ENCODE peak calls at places on chromosomes 16 and 17, in ten cellular contexts. N is psoas muscle, T is dorsolateral prefrontal cortex, U is OCI-LY7, B is endodermal cell, D is mucosa of descending colon, Z is GM13977, E is cardiac muscle cell, M is H9, R is fibroblast of pulmonary artery. I is an unnamed sample.
A peak's percentile ranks its signal among the peaks of the same experiment; 100 is the strongest.

GRCh38 chr16:83967838-83968482 is at the start of gene NECAB2:
- DNase-seq in E (peak; percentile 36), B (peak; percentile 76), R (peak; percentile 23), M (no peak), U (peak; percentile 4), Z (peak; percentile 89), T (peak; percentile 54), N (peak; percentile 60), D (no peak), I (peak; percentile 83)

GRCh38 chr17:46192484-46193245 is 564 bp downstream of the KANSL1 start:
- DNase-seq in T (peak; percentile 60), B (peak; percentile 95), R (peak; percentile 67), D (peak; percentile 85), N (peak; percentile 76), M (peak; percentile 85), Z (peak; percentile 84), U (peak; percentile 81), E (peak; percentile 83), I (peak; percentile 81)

GRCh38 chr17:80101946-80102706 is 745 bp downstream of the GAA start:
- DNase-seq in B (no peak), U (peak; percentile 48), Z (peak; percentile 66), R (peak; percentile 10), N (no peak), T (peak; percentile 22), M (no peak), E (peak; percentile 26), D (no peak), I (peak; percentile 51)

GRCh38 chr17:40952169-40952568 is 14.6 kb downstream of the KRT39 start:
- DNase-seq in N (no peak), D (no peak), T (no peak), E (no peak), U (no peak), Z (no peak), M (no peak), B (no peak), R (no peak), I (no peak)

GRCh38 chr17:4433515-4434031 is at the start of gene SPNS3:
- DNase-seq in M (no peak), Z (no peak), T (peak; percentile 13), D (no peak), R (no peak), N (no peak), E (no peak), U (peak; percentile 93), B (no peak), I (peak; percentile 27)

GRCh38 chr17:45311762-45312476 is 4.9 kb downstream of the MAP3K14 start:
- DNase-seq in Z (peak; percentile 73), N (peak; percentile 68), R (no peak), T (no peak), B (peak; percentile 51), E (no peak), U (peak; percentile 86), D (peak; percentile 89), M (no peak), I (peak; percentile 77)

GRCh38 chr16:31064882-31065461 is 9.1 kb downstream of the ZNF668 start:
- DNase-seq in T (no peak), D (no peak), Z (no peak), M (no peak), U (no peak), R (peak; percentile 90), N (peak; percentile 80), E (peak; percentile 92), B (no peak), I (no peak)

GRCh38 chr17:57588086-57588485 is 157.0 kb downstream of the CCDC182 start:
- DNase-seq in T (no peak), N (no peak), R (no peak), D (no peak), U (no peak), M (no peak), B (peak; percentile 82), Z (no peak), E (no peak), I (no peak)

GRCh38 chr17:83177611-83178532 is 98.5 kb downstream of the METRNL start:
- DNase-seq in U (no peak), T (no peak), R (no peak), Z (no peak), B (peak; percentile 42), E (no peak), M (peak; percentile 29), D (peak; percentile 43), N (no peak), I (no peak)

GRCh38 chr17:61444831-61445230 is 7.4 kb upstream of the TBX4 start:
- DNase-seq in M (no peak), B (peak; percentile 33), D (no peak), T (no peak), U (no peak), N (no peak), R (no peak), E (no peak), Z (no peak), I (no peak)

GRCh38 chr17:55332296-55333041 is 67.7 kb downstream of the HLF start:
- DNase-seq in E (no peak), U (no peak), T (no peak), R (no peak), B (no peak), N (no peak), D (no peak), Z (no peak), M (no peak), I (no peak)

GRCh38 chr16:89322381-89323119 is 105.0 kb downstream of the ZNF778 start:
- DNase-seq in M (peak; percentile 84), Z (no peak), D (peak; percentile 57), T (no peak), N (peak; percentile 86), R (peak; percentile 80), U (no peak), B (peak; percentile 88), E (peak; percentile 91), I (no peak)

GRCh38 chr16:74297296-74297665 is 667 bp downstream of the PSMD7 start:
- DNase-seq in D (peak; percentile 61), E (peak; percentile 20), B (no peak), T (peak; percentile 4), U (peak; percentile 50), M (no peak), Z (peak; percentile 37), N (peak; percentile 19), R (peak; percentile 22), I (peak; percentile 28)

GRCh38 chr16:4693296-4693955 is at the start of gene NUDT16L1:
- DNase-seq in T (peak; percentile 97), Z (peak; percentile 100), R (peak; percentile 94), M (peak; percentile 97), E (peak; percentile 97), N (peak; percentile 98), D (peak; percentile 98), U (peak; percentile 97), B (peak; percentile 99), I (peak; percentile 99)

GRCh38 chr16:4695473-4696171 is 2.3 kb downstream of the NUDT16L1 start:
- DNase-seq in Z (no peak), T (no peak), D (no peak), R (no peak), E (no peak), N (peak; percentile 19), U (no peak), M (no peak), B (no peak), I (no peak)

GRCh38 chr16:4696172-4696904 is 3.0 kb downstream of the NUDT16L1 start:
- DNase-seq in N (peak; percentile 64), B (peak; percentile 44), R (peak; percentile 18), T (no peak), Z (no peak), M (no peak), U (no peak), E (peak; percentile 50), D (peak; percentile 64), I (no peak)

GRCh38 chr16:4693956-4694663 is 748 bp downstream of the NUDT16L1 start:
- DNase-seq in M (peak; percentile 49), R (peak; percentile 64), T (no peak), B (peak; percentile 77), Z (peak; percentile 89), D (peak; percentile 81), U (peak; percentile 56), N (peak; percentile 57), E (peak; percentile 81), I (peak; percentile 81)

GRCh38 chr16:4694664-4695451 is 1.5 kb downstream of the NUDT16L1 start:
- DNase-seq in U (no peak), B (peak; percentile 67), Z (no peak), D (peak; percentile 62), M (no peak), E (peak; percentile 11), N (peak; percentile 56), T (peak; percentile 58), R (no peak), I (no peak)
- TF ChIP-seq CTCF in U (peak; percentile 48), B (peak; percentile 48), Z (no peak), D (no peak), M (no peak), E (no peak), N (no peak), T (peak; percentile 28), R (no peak), I (no peak)

DNA sequence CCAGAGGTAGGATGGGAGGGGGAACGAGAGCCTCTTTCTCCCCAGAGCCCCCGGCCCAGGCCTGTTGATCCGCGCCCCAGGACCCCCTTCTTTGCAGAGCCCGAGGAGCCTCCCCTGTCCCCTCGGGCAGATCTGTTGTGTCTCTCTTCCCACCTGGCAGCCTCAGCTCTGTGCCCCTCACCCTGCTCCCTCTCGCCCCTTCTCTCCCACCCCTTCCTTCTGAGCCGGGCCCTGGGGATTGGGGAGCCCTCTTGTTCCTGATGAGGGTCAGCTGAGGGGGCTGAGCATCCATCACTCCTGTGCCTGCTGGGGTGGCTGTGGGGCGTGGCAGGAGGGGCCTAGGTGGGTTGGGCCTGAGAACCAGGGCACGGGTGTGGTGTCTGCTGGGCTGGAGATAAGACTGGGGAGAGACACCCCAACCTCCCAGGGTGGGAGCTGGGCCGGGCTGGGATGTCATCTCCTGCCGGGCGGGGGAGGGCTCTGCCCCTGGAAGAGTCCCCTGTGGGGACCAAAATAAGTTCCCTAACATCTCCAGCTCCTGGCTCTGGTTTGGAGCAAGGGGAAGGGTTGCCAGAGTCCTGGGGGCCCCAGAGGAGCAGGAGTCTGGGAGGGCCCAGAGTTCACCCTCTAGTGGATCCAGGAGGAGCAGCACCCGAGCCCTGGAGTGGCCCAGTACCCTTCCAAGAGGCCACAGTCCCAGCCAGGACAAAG is 65.4 kb downstream of the MRC2 start:
- DNase-seq in N (no peak), D (no peak), R (peak; percentile 52), T (no peak), Z (no peak), M (peak; percentile 86), E (peak; percentile 54), U (no peak), B (peak; percentile 93), I (no peak)
- TF ChIP-seq CTCF in N (no peak), D (no peak), R (peak; percentile 62), T (peak; percentile 15), Z (peak; percentile 36), M (peak; percentile 68), E (peak; percentile 61), U (peak; percentile 44), B (peak; percentile 76), I (peak; percentile 14)

GRCh38 chr16:67468731-67469130 is 12.2 kb downstream of the ATP6V0D1 start:
- DNase-seq in R (no peak), T (no peak), D (no peak), U (no peak), E (no peak), Z (no peak), N (no peak), B (no peak), M (no peak), I (no peak)
- TF ChIP-seq CTCF in R (no peak), T (no peak), D (no peak), U (no peak), E (no peak), Z (no peak), N (no peak), B (no peak), M (no peak), I (no peak)

GRCh38 chr16:57781741-57782606 is 20.3 kb downstream of the KIFC3 start:
- DNase-seq in B (no peak), T (no peak), R (peak; percentile 55), E (peak; percentile 42), U (no peak), M (no peak), N (peak; percentile 8), D (peak; percentile 12), Z (no peak), I (no peak)
- TF ChIP-seq CTCF in B (no peak), T (no peak), R (no peak), E (no peak), U (no peak), M (no peak), N (no peak), D (no peak), Z (no peak), I (no peak)

I was measured in GM10248.